ENCODE peak calls at places on chromosomes 7 and 10, in seven cellular contexts. K is fibroblast of pulmonary artery, D is HL-60, Q is lower lobe of right lung, F is OCI-LY7, T is right lobe of liver, U is esophagus squamous epithelium. H is an unnamed sample.

GRCh38 chr7:148838905-148839304 is 45.2 kb downstream of the EZH2 start:
- DNase-seq in K (no peak), D (no peak), Q (no peak), F (no peak), T (no peak), U (no peak), H (no peak)

GRCh38 chr7:36348256-36348655 is 41.4 kb upstream of the ANLN start:
- DNase-seq in K (peak), D (no peak), Q (no peak), F (no peak), T (no peak), U (no peak), H (no peak)

GRCh38 chr7:95491634-95492314 is 6.0 kb downstream of the ASB4 start:
- DNase-seq in K (no peak), D (no peak), Q (no peak), F (no peak), T (no peak), U (no peak), H (no peak)

GRCh38 chr7:108114117-108114841 is 15.9 kb downstream of the LAMB4 start:
- DNase-seq in K (peak), D (no peak), Q (no peak), F (peak), T (no peak), U (no peak), H (no peak)

GRCh38 chr7:122618603-122619189 is 80.2 kb downstream of the RNF133 start:
- DNase-seq in K (no peak), D (no peak), Q (no peak), F (no peak), T (no peak), U (no peak), H (no peak)

GRCh38 chr7:116180302-116180701 is 30.0 kb upstream of the TES start:
- DNase-seq in K (peak), D (no peak), Q (no peak), F (peak), T (no peak), U (no peak), H (no peak)

GRCh38 chr10:47121336-47121735 is 178.7 kb upstream of the GDF10 start:
- DNase-seq in K (no peak), D (no peak), Q (no peak), F (no peak), T (no peak), U (no peak), H (no peak)

GRCh38 chr7:27158436-27159277 is 2.2 kb upstream of the HOXA7 start:
- DNase-seq in K (no peak), D (no peak), Q (no peak), F (no peak), T (no peak), U (no peak), H (no peak)

GRCh38 chr7:112365551-112365950 is 84.7 kb upstream of the IFRD1 start:
- DNase-seq in K (no peak), D (no peak), Q (no peak), F (no peak), T (no peak), U (no peak), H (no peak)

GRCh38 chr7:150341263-150342118 is at the start of gene RARRES2:
- DNase-seq in K (peak), D (no peak), Q (no peak), F (no peak), T (peak), U (no peak), H (peak)

GRCh38 chr7:93945083-93945482 is 23.5 kb downstream of the GNG11 start:
- DNase-seq in K (no peak), D (no peak), Q (no peak), F (no peak), T (no peak), U (no peak), H (no peak)

GRCh38 chr7:149067869-149068268 is 22.6 kb downstream of the ZNF786 start:
- DNase-seq in K (no peak), D (no peak), Q (no peak), F (peak), T (no peak), U (no peak), H (no peak)

GRCh38 chr7:78151229-78151628 is 352.7 kb downstream of the PHTF2 start:
- DNase-seq in K (peak), D (no peak), Q (no peak), F (no peak), T (no peak), U (no peak), H (no peak)

GRCh38 chr7:74101061-74101681 is 17.6 kb downstream of the LIMK1 start:
- DNase-seq in K (no peak), D (no peak), Q (no peak), F (peak), T (no peak), U (no peak), H (no peak)

GRCh38 chr10:88194041-88194887 is 330.8 kb downstream of the PTEN start:
- DNase-seq in K (no peak), D (no peak), Q (no peak), F (no peak), T (no peak), U (no peak), H (no peak)

GRCh38 chr10:13758302-13758701 is 171.5 kb downstream of the PRPF18 start:
- DNase-seq in K (peak), D (no peak), Q (no peak), F (no peak), T (no peak), U (no peak), H (peak)

GRCh38 chr7:80721880-80722595 is 83.6 kb downstream of the CD36 start:
- DNase-seq in K (peak), D (peak), Q (peak), F (no peak), T (no peak), U (no peak), H (no peak)

GRCh38 chr7:84021292-84021898 is 173.2 kb downstream of the SEMA3A start:
- DNase-seq in K (peak), D (no peak), Q (no peak), F (no peak), T (no peak), U (no peak), H (no peak)

GRCh38 chr7:46990761-46991160 is 591.1 kb downstream of the TNS3 start:
- DNase-seq in K (peak), D (no peak), Q (no peak), F (no peak), T (no peak), U (no peak), H (no peak)

GRCh38 chr10:87547734-87548311 is 43.1 kb downstream of the MINPP1 start:
- DNase-seq in K (peak), D (no peak), Q (no peak), F (no peak), T (no peak), U (no peak), H (no peak)

GRCh38 chr10:98255146-98255877 is 12.7 kb downstream of the LOXL4 start:
- DNase-seq in K (no peak), D (no peak), Q (no peak), F (no peak), T (no peak), U (no peak), H (no peak)

GRCh38 chr10:131856441-131857094 is 44.2 kb upstream of the PPP2R2D start:
- DNase-seq in K (no peak), D (no peak), Q (peak), F (no peak), T (peak), U (no peak), H (no peak)

GRCh38 chr10:102419561-102420442 is 834 bp upstream of the FBXL15 start:
- DNase-seq in K (no peak), D (no peak), Q (no peak), F (peak), T (peak), U (no peak), H (peak)

GRCh38 chr10:69801434-69802315 is at the start of gene COL13A1:
- DNase-seq in K (peak), D (no peak), Q (peak), F (no peak), T (no peak), U (no peak), H (no peak)

GRCh38 chr10:92923416-92923815 is 75.1 kb downstream of the EXOC6 start:
- DNase-seq in K (peak), D (no peak), Q (no peak), F (no peak), T (no peak), U (no peak), H (no peak)

GRCh38 chr7:33831389-33832118 is 73.8 kb upstream of the BMPER start:
- DNase-seq in K (peak), D (no peak), Q (no peak), F (no peak), T (no peak), U (no peak), H (no peak)

GRCh38 chr10:118057351-118057750 is 10.6 kb upstream of the RAB11FIP2 start:
- DNase-seq in K (no peak), D (no peak), Q (no peak), F (no peak), T (no peak), U (no peak), H (no peak)

GRCh38 chr10:48896756-48897437 is 42.7 kb downstream of the LRRC18 start:
- DNase-seq in K (no peak), D (no peak), Q (no peak), F (no peak), T (no peak), U (no peak), H (no peak)

GRCh38 chr10:210297-210696 is 75.0 kb downstream of the ZMYND11 start:
- DNase-seq in K (no peak), D (no peak), Q (no peak), F (no peak), T (no peak), U (no peak), H (no peak)

GRCh38 chr7:91690541-91690940 is 190.0 kb downstream of the MTERF1 start:
- DNase-seq in K (no peak), D (no peak), Q (no peak), F (no peak), T (no peak), U (no peak), H (no peak)

GRCh38 chr10:129023057-129023456 is 444.0 kb upstream of the MGMT start:
- DNase-seq in K (peak), D (no peak), Q (no peak), F (no peak), T (no peak), U (no peak), H (no peak)

GRCh38 chr10:78727728-78728127 is 341.0 kb upstream of the ZMIZ1 start:
- DNase-seq in K (no peak), D (no peak), Q (no peak), F (no peak), T (no peak), U (no peak), H (no peak)

GRCh38 chr7:25311346-25311745 is 83.1 kb upstream of the NPVF start:
- DNase-seq in K (no peak), D (no peak), Q (no peak), F (no peak), T (no peak), U (no peak), H (no peak)

GRCh38 chr10:13839430-13839986 is 252.7 kb downstream of the PRPF18 start:
- DNase-seq in K (peak), D (no peak), Q (no peak), F (no peak), T (no peak), U (no peak), H (no peak)

GRCh38 chr7:934469-935320 is 19.8 kb downstream of the ADAP1 start:
- DNase-seq in K (no peak), D (no peak), Q (peak), F (no peak), T (no peak), U (no peak), H (no peak)

GRCh38 chr7:11373546-11374142 is 400.0 kb downstream of the PHF14 start:
- DNase-seq in K (peak), D (no peak), Q (no peak), F (peak), T (no peak), U (no peak), H (no peak)

GRCh38 chr7:137998250-137998649 is 3.6 kb downstream of the CREB3L2 start:
- DNase-seq in K (no peak), D (no peak), Q (no peak), F (no peak), T (no peak), U (no peak), H (no peak)

GRCh38 chr7:138001529-138002095 is at the start of gene CREB3L2:
- DNase-seq in K (peak), D (peak), Q (peak), F (peak), T (peak), U (peak), H (peak)

GRCh38 chr7:138002096-138002827 is 376 bp upstream of the CREB3L2 start:
- DNase-seq in K (peak), D (peak), Q (peak), F (peak), T (peak), U (peak), H (peak)

GRCh38 chr7:137999496-138000080 is 2.3 kb downstream of the CREB3L2 start:
- DNase-seq in K (no peak), D (no peak), Q (no peak), F (no peak), T (no peak), U (no peak), H (no peak)

DNA sequence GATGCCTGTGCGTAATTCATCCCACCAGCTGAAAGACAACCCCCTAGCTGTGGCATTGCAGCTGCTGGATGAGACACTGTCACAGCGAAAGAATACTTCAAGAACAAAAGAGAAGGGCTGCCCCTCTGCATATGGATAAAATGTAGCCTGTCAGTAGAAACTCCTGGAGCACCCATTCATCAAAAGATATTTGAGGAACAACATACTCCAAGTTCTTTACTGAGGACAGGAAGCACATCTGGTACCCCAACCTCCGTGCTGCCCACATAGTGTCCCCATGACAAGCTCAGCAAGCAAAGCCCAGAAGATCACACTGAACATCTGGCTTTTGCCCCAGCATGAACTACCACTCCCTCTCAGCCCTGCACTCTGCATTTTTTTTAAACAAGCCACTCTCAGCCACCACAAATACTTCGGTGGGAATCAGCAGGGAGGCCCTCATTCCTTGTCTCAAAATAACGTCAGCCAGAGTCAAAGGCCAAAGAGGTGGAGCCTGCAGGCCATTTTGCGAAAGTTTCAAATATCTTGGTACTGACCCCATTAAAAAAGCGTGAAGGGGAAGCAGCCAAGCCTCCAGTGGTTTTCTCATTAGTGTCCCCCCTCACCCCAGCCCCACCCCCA is 1.7 kb downstream of the CREB3L2 start:
- DNase-seq in K (peak), D (no peak), Q (no peak), F (peak), T (peak), U (no peak), H (peak)
- TF ChIP-seq CTCF in K (no peak), D (no peak), Q (no peak), F (peak), T (no peak), U (no peak), H (no peak)

GRCh38 chr10:90579602-90580242 is 278.1 kb downstream of the HTR7 start:
- DNase-seq in K (peak), D (no peak), Q (no peak), F (no peak), T (no peak), U (no peak), H (no peak)
- TF ChIP-seq CTCF in K (peak), D (no peak), Q (no peak), F (no peak), T (no peak), U (no peak), H (no peak)

DNA sequence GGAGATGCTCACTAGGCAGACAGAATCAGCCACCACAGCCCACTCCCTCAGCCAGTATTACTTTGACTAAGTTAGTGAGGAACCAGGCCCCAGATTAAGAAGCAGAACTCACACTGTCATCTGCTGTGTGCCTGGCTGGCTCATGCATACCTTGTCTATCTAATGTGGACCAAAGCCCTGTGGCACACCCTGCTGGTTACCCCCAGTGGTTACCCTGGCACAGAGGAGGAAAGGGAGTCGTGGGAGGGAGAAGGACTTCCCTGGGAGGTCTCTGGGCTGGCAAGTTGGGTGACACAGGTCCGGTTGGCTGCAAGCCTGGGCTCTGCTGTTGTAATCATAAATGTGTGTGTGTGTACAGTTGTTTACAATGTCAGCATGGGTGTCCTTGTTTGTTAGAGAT is 7.5 kb upstream of the SH2D4B start:
- DNase-seq in K (peak), D (peak), Q (no peak), F (peak), T (no peak), U (no peak), H (no peak)
- TF ChIP-seq CTCF in K (peak), D (peak), Q (peak), F (peak), T (peak), U (no peak), H (no peak)

GRCh38 chr7:30908681-30909080 is 3.0 kb upstream of the AQP1 start:
- DNase-seq in K (no peak), D (no peak), Q (no peak), F (no peak), T (no peak), U (no peak), H (no peak)
- TF ChIP-seq CTCF in K (no peak), D (no peak), Q (no peak), F (no peak), T (no peak), U (no peak), H (no peak)

DNA sequence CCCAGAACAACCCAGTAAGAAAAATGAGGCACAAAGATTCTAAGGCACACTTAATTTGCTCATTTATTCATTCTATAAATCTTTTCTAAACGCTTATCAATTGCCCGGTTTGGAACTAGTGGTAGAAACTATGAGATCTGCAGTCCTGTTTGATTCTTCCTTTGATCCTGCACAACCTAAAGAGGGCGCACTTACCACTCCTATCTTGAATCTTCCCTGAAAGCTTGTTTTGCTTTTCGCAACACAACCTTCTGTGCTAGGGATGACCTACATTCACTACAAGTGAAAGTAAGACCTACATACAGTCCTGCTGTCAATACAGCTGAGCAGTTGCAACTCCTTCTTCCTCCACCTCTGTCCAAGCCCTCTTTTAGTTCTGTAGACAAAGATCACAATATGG is 12.6 kb upstream of the ARL4A start:
- DNase-seq in K (peak), D (no peak), Q (no peak), F (peak), T (peak), U (no peak), H (no peak)
- TF ChIP-seq CTCF in K (peak), D (no peak), Q (peak), F (peak), T (peak), U (no peak), H (peak)

GRCh38 chr10:101011517-101012423 is 12.2 kb downstream of the LZTS2 start:
- DNase-seq in K (no peak), D (no peak), Q (no peak), F (no peak), T (no peak), U (no peak), H (no peak)
- TF ChIP-seq CTCF in K (peak), D (no peak), Q (peak), F (peak), T (no peak), U (no peak), H (no peak)

GRCh38 chr7:21426958-21427860 is 674 bp upstream of the SP4 start:
- DNase-seq in K (peak), D (peak), Q (peak), F (peak), T (peak), U (peak), H (peak)
- TF ChIP-seq CTCF in K (no peak), D (no peak), Q (peak), F (peak), T (peak), U (no peak), H (peak)

GRCh38 chr7:155559519-155560108 is 13.3 kb upstream of the CNPY1 start:
- DNase-seq in K (no peak), D (no peak), Q (no peak), F (no peak), T (no peak), U (no peak), H (no peak)
- TF ChIP-seq CTCF in K (no peak), D (no peak), Q (no peak), F (no peak), T (no peak), U (no peak), H (no peak)

GRCh38 chr10:110307805-110308204 is 3.1 kb upstream of the SMNDC1 start:
- DNase-seq in K (peak), D (no peak), Q (no peak), F (no peak), T (no peak), U (no peak), H (no peak)

GRCh38 chr10:110304394-110304779 is 333 bp downstream of the SMNDC1 start:
- DNase-seq in K (no peak), D (no peak), Q (no peak), F (no peak), T (no peak), U (no peak), H (no peak)

GRCh38 chr10:110305767-110306451 is 1.2 kb upstream of the SMNDC1 start:
- DNase-seq in K (peak), D (peak), Q (no peak), F (peak), T (no peak), U (no peak), H (no peak)

GRCh38 chr10:110304780-110305421 is at the start of gene SMNDC1:
- DNase-seq in K (peak), D (peak), Q (peak), F (peak), T (peak), U (peak), H (peak)

DNA sequence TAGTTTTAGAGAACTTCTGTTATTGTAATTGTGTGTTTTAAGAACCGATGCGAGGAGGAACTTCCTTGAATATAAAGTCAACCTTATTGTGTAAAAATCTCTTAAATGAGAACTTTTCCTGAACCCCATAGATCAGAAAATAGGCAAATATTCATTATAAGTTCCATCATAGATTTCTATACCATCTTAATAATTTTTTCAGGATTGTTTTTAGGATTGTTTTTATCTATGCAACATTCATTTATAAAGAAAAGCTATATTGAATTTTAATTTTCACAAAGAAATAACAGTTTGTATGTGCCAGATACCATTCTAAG is 1.7 kb upstream of the SMNDC1 start:
- DNase-seq in K (no peak), D (no peak), Q (no peak), F (no peak), T (no peak), U (no peak), H (no peak)
- TF ChIP-seq CTCF in K (no peak), D (no peak), Q (no peak), F (no peak), T (no peak), U (no peak), H (peak)

GRCh38 chr7:43771567-43771966 is 13.1 kb downstream of the BLVRA start:
- DNase-seq in K (no peak), D (no peak), Q (no peak), F (no peak), T (no peak), U (no peak), H (no peak)
- TF ChIP-seq CTCF in K (no peak), D (no peak), Q (no peak), F (no peak), T (no peak), U (no peak), H (no peak)